ENCODE peak calls at places on chromosomes 6 and 20, in four cellular contexts. L, N, G and C are unnamed samples.

GRCh38 chr20:8721098-8721497 is 347.8 kb upstream of the PLCB4 start:
- DNase-seq in L (peak; percentile 63), N (no peak), G (no peak), C (peak; percentile 57)

GRCh38 chr6:32973934-32974333 is 5.5 kb downstream of the BRD2 start:
- DNase-seq in L (peak; percentile 41), G (no peak), N (peak; percentile 41), C (no peak)

GRCh38 chr6:148867851-148868250 is 121.0 kb downstream of the UST start:
- DNase-seq in G (no peak), N (no peak), L (no peak), C (no peak)

GRCh38 chr6:125807293-125807692 is 16.5 kb downstream of the NCOA7 start:
- DNase-seq in N (no peak), G (no peak), L (no peak), C (no peak)

GRCh38 chr6:43113431-43114260 is 37.5 kb downstream of the PTK7 start:
- DNase-seq in N (no peak), G (no peak), L (no peak), C (no peak)

GRCh38 chr20:38357653-38358207 is 11.4 kb downstream of the LBP start:
- DNase-seq in G (no peak), L (no peak), N (no peak), C (no peak)

GRCh38 chr20:16587066-16587465 is 13.8 kb upstream of the KIF16B start:
- DNase-seq in G (no peak), L (no peak), N (no peak), C (no peak)

GRCh38 chr6:3631862-3632261 is 119.7 kb downstream of the PXDC1 start:
- DNase-seq in L (no peak), N (no peak), G (no peak), C (no peak)

GRCh38 chr20:35653893-35654292 is 10.8 kb downstream of the CPNE1 start:
- DNase-seq in L (no peak), N (no peak), G (no peak), C (no peak)

GRCh38 chr6:35311390-35312075 is 13.9 kb downstream of the DEF6 start:
- DNase-seq in N (peak; percentile 55), L (no peak), G (no peak), C (no peak)

GRCh38 chr6:157368359-157369049 is 12.5 kb upstream of the ZDHHC14 start:
- DNase-seq in G (no peak), N (no peak), L (no peak), C (no peak)

GRCh38 chr20:40584128-40584819 is 104.8 kb downstream of the MAFB start:
- DNase-seq in G (no peak), N (no peak), L (no peak), C (no peak)

GRCh38 chr6:8993111-8993510 is 557.8 kb upstream of the SLC35B3 start:
- DNase-seq in N (no peak), G (no peak), L (no peak), C (no peak)

GRCh38 chr6:2132416-2132815 is 113.0 kb downstream of the GMDS start:
- DNase-seq in G (no peak), L (no peak), N (no peak), C (no peak)

GRCh38 chr6:168302534-168302933 is 17.0 kb downstream of the DACT2 start:
- DNase-seq in G (no peak), L (no peak), N (no peak), C (no peak)

GRCh38 chr6:167856999-167857660 is 30.4 kb downstream of the AFDN start:
- DNase-seq in N (no peak), L (peak; percentile 6), G (no peak), C (no peak)

GRCh38 chr20:7348253-7348652 is 580.8 kb downstream of the BMP2 start:
- DNase-seq in G (no peak), L (no peak), N (no peak), C (no peak)

GRCh38 chr6:33075568-33076405 is at the start of gene HLA-DPB1:
- DNase-seq in G (no peak), L (peak; percentile 18), N (peak; percentile 90), C (no peak)

GRCh38 chr20:13183005-13183404 is 38.1 kb upstream of the ISM1 start:
- DNase-seq in L (no peak), G (no peak), N (no peak), C (no peak)

GRCh38 chr20:50258790-50259483 is 68.3 kb downstream of the CEBPB start:
- DNase-seq in G (no peak), L (no peak), N (no peak), C (no peak)

GRCh38 chr6:80961166-80961565 is 791.3 kb downstream of the TENT5A start:
- DNase-seq in L (no peak), N (no peak), G (no peak), C (no peak)

GRCh38 chr6:3195695-3196497 is 31.6 kb downstream of the TUBB2B start:
- DNase-seq in L (no peak), N (no peak), G (no peak), C (no peak)

GRCh38 chr6:1053587-1053986 is 258.3 kb upstream of the FOXQ1 start:
- DNase-seq in L (no peak), G (no peak), N (no peak), C (no peak)

GRCh38 chr20:17859616-17860232 is 108.9 kb downstream of the SNX5 start:
- DNase-seq in N (peak; percentile 50), G (peak; percentile 66), L (no peak), C (no peak)

GRCh38 chr6:43469947-43470346 is 7.4 kb upstream of the TJAP1 start:
- DNase-seq in N (no peak), L (no peak), G (no peak), C (no peak)

GRCh38 chr20:5065489-5066383 is 54.0 kb downstream of the PCNA start:
- DNase-seq in N (no peak), L (peak; percentile 89), G (peak; percentile 77), C (no peak)

GRCh38 chr20:62212309-62212708 is 7.8 kb downstream of the HRH3 start:
- DNase-seq in L (no peak), G (no peak), N (no peak), C (no peak)

GRCh38 chr20:63889241-63890200 is 5.4 kb upstream of the DNAJC5 start:
- DNase-seq in G (no peak), N (no peak), L (no peak), C (peak; percentile 62)

GRCh38 chr6:112780498-112781096 is 433.5 kb downstream of the RFPL4B start:
- DNase-seq in G (peak; percentile 65), N (peak; percentile 44), L (peak; percentile 76), C (peak; percentile 68)

GRCh38 chr20:37567671-37568588 is 40.3 kb upstream of the BLCAP start:
- DNase-seq in L (no peak), N (no peak), G (peak; percentile 32), C (no peak)

GRCh38 chr6:81241717-81242116 is 510.8 kb downstream of the TENT5A start:
- DNase-seq in G (no peak), L (peak; percentile 41), N (no peak), C (no peak)

GRCh38 chr6:98014791-98015201 is 731.8 kb upstream of the MMS22L start:
- DNase-seq in N (no peak), G (no peak), L (no peak), C (no peak)

GRCh38 chr6:118551673-118552063 is 3.6 kb downstream of the PLN start:
- DNase-seq in G (no peak), L (no peak), N (no peak), C (no peak)